ENCODE peak calls at places on chromosomes 3 and 15, in six cellular contexts. O, Y, G, B, L and D are unnamed samples.

GRCh38 chr15:90291679-90292356 is 26.3 kb downstream of the NGRN start:
- DNase-seq in B (no peak), O (no peak), L (peak), G (peak), Y (no peak), D (peak)

GRCh38 chr15:94266000-94266399 is 34.6 kb downstream of the MCTP2 start:
- DNase-seq in O (no peak), Y (no peak), B (no peak), G (no peak), L (no peak), D (no peak)

GRCh38 chr15:56148099-56148498 is 95.6 kb downstream of the RFX7 start:
- DNase-seq in G (no peak), Y (no peak), O (no peak), L (no peak), B (no peak), D (no peak)

GRCh38 chr3:39752019-39752637 is 57.3 kb upstream of the MYRIP start:
- DNase-seq in O (no peak), L (no peak), Y (no peak), G (no peak), B (no peak), D (no peak)

GRCh38 chr15:71686221-71687050 is 123.9 kb upstream of the NR2E3 start:
- DNase-seq in G (no peak), L (no peak), Y (no peak), O (no peak), B (no peak), D (no peak)

GRCh38 chr15:47870956-47871625 is 153.8 kb downstream of the SEMA6D start:
- DNase-seq in O (peak), G (no peak), B (peak), Y (no peak), L (no peak), D (no peak)

GRCh38 chr3:197888511-197888910 is 61.5 kb upstream of the RPL35A start:
- DNase-seq in G (no peak), O (no peak), Y (no peak), L (no peak), B (no peak), D (no peak)

GRCh38 chr15:50298340-50298739 is 32.8 kb upstream of the HDC start:
- DNase-seq in G (no peak), Y (no peak), B (no peak), L (no peak), O (no peak), D (no peak)

GRCh38 chr15:98958918-98959639 is 48.5 kb downstream of the PGPEP1L start:
- DNase-seq in G (no peak), O (no peak), B (no peak), L (no peak), Y (no peak), D (no peak)